ENCODE peak calls at places on chromosome 21, in six cellular contexts. P is iris pigment epithelial cell; V is stomach; X is GM20000; N is cardiac muscle cell; M is CD4-positive, alpha-beta T cell. T is an unnamed sample.

GRCh38 chr21:27024316-27024715 is 57.4 kb upstream of the ADAMTS5 start:
- DNase-seq in P (peak), V (no peak), X (no peak), N (peak), M (no peak), T (no peak)

GRCh38 chr21:30463713-30464112 is 16.5 kb downstream of the KRTAP19-1 start:
- DNase-seq in P (no peak), V (no peak), X (no peak), N (no peak), M (no peak), T (peak)

GRCh38 chr21:43611598-43612369 is 47.5 kb downstream of the HSF2BP start:
- DNase-seq in P (peak), V (peak), X (peak), N (peak), M (no peak), T (peak)

GRCh38 chr21:45386728-45387371 is 18.1 kb upstream of the COL18A1 start:
- DNase-seq in P (peak), V (no peak), X (no peak), N (peak), M (no peak), T (peak)

GRCh38 chr21:38297193-38297592 is 40.4 kb downstream of the KCNJ15 start:
- DNase-seq in P (peak), V (no peak), X (no peak), N (no peak), M (no peak), T (no peak)

GRCh38 chr21:36032647-36033406 is 27.5 kb downstream of the SETD4 start:
- DNase-seq in P (no peak), V (no peak), X (no peak), N (no peak), M (no peak), T (no peak)

GRCh38 chr21:46500224-46500861 is 41.7 kb downstream of the DIP2A start:
- DNase-seq in P (peak), V (no peak), X (peak), N (peak), M (no peak), T (peak)

GRCh38 chr21:29682800-29683199 is 257.0 kb downstream of the GRIK1 start:
- DNase-seq in P (no peak), V (no peak), X (no peak), N (no peak), M (no peak), T (no peak)

GRCh38 chr21:46550511-46550941 is 54.4 kb downstream of the S100B start:
- DNase-seq in P (no peak), V (peak), X (no peak), N (no peak), M (peak), T (no peak)

GRCh38 chr21:32089771-32090170 is 189.1 kb downstream of the MIS18A start:
- DNase-seq in P (no peak), V (no peak), X (no peak), N (no peak), M (no peak), T (no peak)

GRCh38 chr21:46457801-46458314 is 833 bp upstream of the DIP2A start:
- DNase-seq in P (peak), V (peak), X (peak), N (peak), M (peak), T (peak)

GRCh38 chr21:39726133-39726532 is 18.9 kb upstream of the IGSF5 start:
- DNase-seq in P (no peak), V (no peak), X (no peak), N (no peak), M (no peak), T (no peak)

GRCh38 chr21:35257413-35257812 is 208.3 kb upstream of the RUNX1 start:
- DNase-seq in P (peak), V (peak), X (no peak), N (peak), M (no peak), T (no peak)

GRCh38 chr21:39676054-39676771 is 63.5 kb downstream of the B3GALT5 start:
- DNase-seq in P (peak), V (no peak), X (peak), N (no peak), M (no peak), T (no peak)

GRCh38 chr21:45075606-45076244 is 1.3 kb downstream of the ADARB1 start:
- DNase-seq in P (peak), V (no peak), X (no peak), N (no peak), M (no peak), T (no peak)